ENCODE peak calls at places on chromosomes 13 and 19, in six cellular contexts. Q is HFF-Myc; E is CD4-positive, alpha-beta T cell; J is tibial artery; U is Calu3; F is hepatocyte. P is an unnamed sample.

GRCh38 chr19:21758296-21758695 is 9.1 kb downstream of the ZNF100 start:
- DNase-seq in Q (no peak), E (no peak), J (no peak), U (no peak), F (no peak), P (no peak)

GRCh38 chr13:83449666-83450395 is 432.4 kb downstream of the SLITRK1 start:
- DNase-seq in Q (no peak), E (no peak), J (no peak), U (no peak), F (no peak), P (no peak)

GRCh38 chr13:31972453-31972852 is 59.1 kb upstream of the FRY start:
- DNase-seq in Q (no peak), E (no peak), J (no peak), U (no peak), F (no peak), P (no peak)

GRCh38 chr19:6639439-6639838 is 30.5 kb downstream of the TNFSF14 start:
- DNase-seq in Q (no peak), E (no peak), J (no peak), U (no peak), F (no peak), P (no peak)

GRCh38 chr13:94305033-94305432 is 174.4 kb downstream of the DCT start:
- DNase-seq in Q (no peak), E (no peak), J (no peak), U (no peak), F (no peak), P (no peak)

GRCh38 chr19:47071731-47072130 is 23.3 kb upstream of the TMEM160 start:
- DNase-seq in Q (no peak), E (no peak), J (no peak), U (no peak), F (no peak), P (no peak)

GRCh38 chr19:42132851-42133528 is 744 bp upstream of the POU2F2 start:
- DNase-seq in Q (no peak), E (peak), J (peak), U (peak), F (peak), P (peak)

GRCh38 chr19:307111-307531 is 15.9 kb upstream of the PLPP2 start:
- DNase-seq in Q (no peak), E (no peak), J (no peak), U (no peak), F (no peak), P (no peak)

GRCh38 chr13:112250788-112251445 is 125.2 kb upstream of the SPACA7 start:
- DNase-seq in Q (no peak), E (no peak), J (peak), U (no peak), F (no peak), P (no peak)

GRCh38 chr19:12952488-12953455 is 4.3 kb downstream of the GADD45GIP1 start:
- DNase-seq in Q (no peak), E (no peak), J (no peak), U (no peak), F (no peak), P (no peak)

GRCh38 chr13:113061796-113062425 is 43.7 kb upstream of the F7 start:
- DNase-seq in Q (no peak), E (no peak), J (no peak), U (no peak), F (no peak), P (no peak)

GRCh38 chr19:53612762-53613526 is 18.9 kb upstream of the DPRX start:
- DNase-seq in Q (no peak), E (no peak), J (no peak), U (no peak), F (peak), P (no peak)

GRCh38 chr19:51687791-51688664 is 5.1 kb upstream of the SPACA6 start:
- DNase-seq in Q (no peak), E (no peak), J (peak), U (peak), F (peak), P (no peak)

GRCh38 chr13:52599037-52599852 is 43.0 kb upstream of the HNRNPA1L2 start:
- DNase-seq in Q (no peak), E (no peak), J (no peak), U (no peak), F (no peak), P (no peak)

GRCh38 chr13:62931901-62932883 is 1516.5 kb upstream of the PCDH20 start:
- DNase-seq in Q (no peak), E (no peak), J (no peak), U (no peak), F (no peak), P (no peak)

GRCh38 chr19:33280351-33280921 is 21.9 kb downstream of the CEBPA start:
- DNase-seq in Q (no peak), E (no peak), J (no peak), U (no peak), F (no peak), P (no peak)

GRCh38 chr13:39418424-39418823 is 184.6 kb downstream of the LHFPL6 start:
- DNase-seq in Q (no peak), E (no peak), J (no peak), U (no peak), F (no peak), P (no peak)

GRCh38 chr13:51225034-51225433 is 2.8 kb downstream of the FAM124A start:
- DNase-seq in Q (no peak), E (no peak), J (no peak), U (no peak), F (no peak), P (no peak)

GRCh38 chr19:38975214-38975860 is at the start of gene FBXO17:
- DNase-seq in Q (no peak), E (no peak), J (peak), U (peak), F (peak), P (no peak)

GRCh38 chr13:40558656-40559055 is 107.8 kb downstream of the FOXO1 start:
- DNase-seq in Q (no peak), E (no peak), J (no peak), U (no peak), F (no peak), P (no peak)

DNA sequence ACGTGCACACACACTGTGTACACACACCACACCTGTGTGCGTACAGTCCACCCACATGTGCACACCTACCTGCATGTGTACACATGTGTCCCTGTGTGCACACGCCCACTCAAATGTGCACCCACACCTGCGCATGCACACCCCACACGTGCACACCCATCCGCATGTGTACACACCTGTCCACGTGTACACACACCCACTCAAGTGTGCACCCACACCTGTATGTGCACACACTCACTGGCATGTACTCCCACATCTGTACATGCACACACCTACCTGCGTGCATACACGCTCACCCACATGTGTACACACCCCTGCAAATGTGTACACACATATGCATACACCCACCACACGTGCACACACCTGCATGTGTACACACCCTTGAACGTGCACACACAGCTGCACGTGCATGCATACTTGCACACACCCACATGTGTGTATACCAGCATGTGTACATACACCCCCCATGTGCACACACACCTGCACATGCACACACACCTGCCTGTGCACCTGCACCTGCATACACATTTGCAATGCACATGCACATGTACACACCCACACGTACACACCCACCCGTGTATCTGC is 10.6 kb downstream of the PKN1 start:
- DNase-seq in Q (no peak), E (no peak), J (no peak), U (no peak), F (no peak), P (no peak)
- TF ChIP-seq CTCF in Q (no peak), E (no peak), J (no peak), U (no peak), F (no peak), P (no peak)

DNA sequence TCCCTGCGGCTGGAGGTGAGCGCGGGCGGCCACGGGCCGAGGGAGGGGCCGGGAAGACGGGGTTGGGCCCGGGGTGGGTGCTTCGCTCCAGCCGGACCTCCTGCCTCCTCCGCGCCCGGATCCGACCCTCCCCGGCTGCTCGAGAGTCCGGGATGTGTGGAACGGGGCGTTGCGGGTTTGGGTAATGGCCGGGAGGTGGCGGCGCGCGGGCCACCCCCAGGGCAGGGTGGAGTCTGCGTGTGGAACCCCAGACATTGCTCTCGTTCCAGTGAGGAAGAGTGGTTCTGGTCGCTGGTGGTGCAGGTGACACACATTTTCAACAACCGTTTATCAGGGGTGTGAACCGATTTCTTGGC is 38.8 kb downstream of the ARHGEF7 start:
- DNase-seq in Q (no peak), E (peak), J (peak), U (peak), F (no peak), P (no peak)
- TF ChIP-seq CTCF in Q (peak), E (peak), J (no peak), U (no peak), F (peak), P (no peak)

DNA sequence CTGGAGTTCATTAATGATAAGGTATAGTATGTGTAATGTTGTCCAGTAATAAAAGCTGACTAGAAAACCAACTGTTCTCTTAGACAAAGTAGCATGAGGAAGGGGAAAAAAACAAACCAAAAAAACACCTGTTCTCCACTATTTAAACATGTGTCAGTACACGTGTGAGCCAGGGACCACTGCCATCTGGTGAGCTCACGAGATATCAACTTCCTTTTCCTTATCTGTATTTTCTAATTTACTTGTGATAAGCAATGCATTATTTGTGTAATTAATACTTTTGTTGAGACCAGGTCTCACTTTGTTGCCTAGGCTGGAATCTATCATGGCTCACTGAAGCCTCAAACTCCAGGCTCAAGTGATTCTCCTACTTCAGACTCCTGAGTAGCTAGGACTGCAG is 4.3 kb upstream of the SIX5 start:
- DNase-seq in Q (no peak), E (no peak), J (no peak), U (no peak), F (no peak), P (no peak)
- TF ChIP-seq CTCF in Q (no peak), E (no peak), J (no peak), U (no peak), F (no peak), P (no peak)

DNA sequence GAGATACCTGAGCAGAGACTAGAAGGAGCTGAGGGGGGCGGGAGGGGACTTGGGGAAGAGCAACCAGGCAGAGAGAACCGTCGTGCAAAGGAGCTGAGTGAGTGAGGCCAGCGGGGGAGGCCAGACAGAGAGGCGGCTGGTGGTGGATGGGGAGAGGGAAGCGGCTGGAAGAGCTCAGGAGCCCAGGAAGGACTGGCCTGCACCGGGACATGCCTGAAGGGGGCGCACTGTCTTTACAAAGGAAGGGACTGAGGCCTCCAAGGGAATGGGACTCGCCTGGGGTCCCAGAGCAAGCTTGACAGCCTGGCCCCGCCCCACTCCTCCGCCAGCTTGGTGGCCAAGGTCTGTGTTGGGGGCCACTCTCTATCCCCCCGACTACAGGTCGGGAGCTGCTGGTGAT is 14.9 kb downstream of the ONECUT3 start:
- DNase-seq in Q (no peak), E (no peak), J (no peak), U (no peak), F (no peak), P (no peak)
- TF ChIP-seq CTCF in Q (peak), E (no peak), J (no peak), U (no peak), F (no peak), P (no peak)

DNA sequence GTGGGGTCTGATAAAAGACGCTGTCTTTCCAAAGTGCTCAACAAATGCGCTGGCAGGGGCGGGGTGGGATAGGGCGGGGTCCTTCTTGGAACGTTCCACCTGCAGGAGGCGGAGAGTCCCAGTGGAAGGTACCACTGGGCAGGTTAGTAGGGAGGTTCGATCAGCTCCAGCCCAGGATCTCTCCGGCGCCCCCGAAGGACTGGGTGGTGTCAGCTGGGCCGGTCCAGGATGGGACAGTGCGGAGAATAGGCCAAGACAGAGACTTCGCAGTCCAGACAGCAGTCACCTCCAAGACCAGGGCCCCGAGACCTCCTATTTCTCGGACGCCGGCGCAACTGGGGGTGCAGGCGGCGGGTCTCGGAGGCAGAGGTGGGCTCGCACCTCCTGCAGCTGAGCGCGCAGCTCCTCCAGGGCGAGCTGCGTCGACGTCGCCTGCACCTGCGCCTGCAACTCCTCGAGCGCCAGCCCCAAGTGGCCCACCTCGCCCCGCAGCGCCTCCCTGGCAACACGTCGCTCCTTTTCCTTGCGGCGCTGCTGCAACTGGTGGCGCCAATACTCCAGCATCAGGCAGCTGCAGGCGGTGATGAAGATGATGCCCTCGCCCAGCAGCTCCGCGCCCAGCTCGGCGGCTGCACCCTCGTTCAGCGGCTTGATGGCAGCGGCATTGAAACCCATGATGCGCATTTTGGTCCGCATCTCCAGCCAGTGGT is 21.6 kb downstream of the VASP start:
- DNase-seq in Q (no peak), E (peak), J (no peak), U (peak), F (peak), P (no peak)
- TF ChIP-seq CTCF in Q (no peak), E (no peak), J (no peak), U (no peak), F (peak), P (no peak)

DNA sequence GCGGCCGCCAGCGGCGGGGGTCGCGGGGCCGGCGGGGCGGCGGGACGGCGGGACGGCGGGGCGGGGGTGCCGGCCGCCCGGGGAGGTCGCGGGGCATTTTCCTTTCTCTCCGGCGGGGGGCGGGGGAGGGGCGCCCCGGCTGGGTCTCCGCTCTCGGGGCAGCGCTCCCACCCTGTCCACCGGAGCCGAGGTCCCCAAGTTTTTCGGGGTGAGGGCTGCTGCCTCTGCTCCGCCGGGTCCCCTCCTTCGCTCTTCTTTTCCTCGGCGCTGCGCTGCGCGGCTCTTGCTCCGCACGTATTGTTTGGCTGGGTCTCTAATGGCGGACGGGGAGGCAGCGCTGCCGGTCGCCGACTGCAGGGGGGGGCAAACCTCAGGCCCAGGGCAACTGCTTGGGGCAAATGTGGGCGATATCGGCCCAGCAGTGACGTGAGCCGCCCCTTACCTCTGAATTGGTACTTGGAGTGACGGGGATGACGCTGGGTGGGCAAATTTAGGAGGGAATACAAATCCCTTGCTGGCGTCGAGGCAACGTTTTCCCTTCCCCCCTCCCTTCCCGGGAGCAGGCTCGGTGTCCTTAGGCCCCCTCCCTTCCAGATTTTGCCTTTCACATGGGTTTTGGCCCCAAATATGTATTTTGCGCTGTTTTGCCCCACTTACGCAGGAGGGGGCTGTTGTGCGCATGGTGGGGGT is 759 bp downstream of the ZMYM2 start:
- DNase-seq in Q (no peak), E (peak), J (peak), U (peak), F (peak), P (peak)
- TF ChIP-seq CTCF in Q (no peak), E (no peak), J (peak), U (peak), F (no peak), P (no peak)

GRCh38 chr13:114110091-114110829 is 22.2 kb downstream of the RASA3 start:
- DNase-seq in Q (no peak), E (peak), J (peak), U (no peak), F (no peak), P (peak)
- TF ChIP-seq CTCF in Q (no peak), E (peak), J (no peak), U (no peak), F (no peak), P (no peak)

DNA sequence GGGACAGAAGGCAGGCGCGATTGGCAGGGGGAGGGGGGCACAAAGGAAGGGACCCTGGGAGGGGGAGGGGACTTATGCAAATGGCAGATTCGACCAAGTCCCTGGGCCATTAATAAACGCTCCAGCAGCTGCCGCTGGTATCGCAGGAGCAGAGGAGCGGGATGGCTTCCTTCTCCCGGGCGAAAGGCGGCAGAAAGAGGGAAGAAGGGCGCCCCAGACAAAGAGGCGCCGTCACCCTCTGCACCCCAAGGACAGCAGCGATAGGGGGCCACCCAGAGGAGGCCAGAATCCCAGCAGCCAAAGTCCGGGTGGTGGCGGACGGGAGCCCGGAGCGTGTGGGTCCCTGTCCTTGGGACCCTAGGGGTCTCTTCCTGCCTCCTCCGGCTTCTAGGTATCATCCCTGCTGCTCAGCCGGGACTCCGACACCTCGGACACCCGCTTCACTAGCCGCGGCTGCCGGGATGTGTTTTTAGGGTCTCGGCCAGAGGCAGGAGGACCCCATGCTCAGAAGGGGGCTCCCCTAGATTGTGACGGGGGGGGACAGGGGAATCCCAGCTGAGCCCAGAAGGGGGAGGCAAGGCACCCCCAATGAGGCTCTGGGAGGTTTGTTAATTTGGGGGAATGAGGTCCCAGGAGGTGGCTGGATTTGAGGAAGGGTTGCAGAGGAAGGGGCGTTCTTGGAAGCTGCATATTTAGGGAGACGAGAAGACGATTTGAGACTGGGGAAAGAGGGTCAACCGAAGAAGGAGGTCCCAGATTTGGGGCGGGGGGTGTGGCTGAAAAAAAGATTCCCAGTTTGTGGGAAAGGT is 1.7 kb downstream of the PTPRS start:
- DNase-seq in Q (no peak), E (no peak), J (no peak), U (no peak), F (peak), P (no peak)
- TF ChIP-seq CTCF in Q (no peak), E (no peak), J (no peak), U (no peak), F (no peak), P (no peak)

GRCh38 chr13:71033026-71033425 is 834.0 kb downstream of the DACH1 start:
- DNase-seq in Q (no peak), E (no peak), J (no peak), U (no peak), F (no peak), P (no peak)
- TF ChIP-seq CTCF in Q (no peak), E (no peak), J (no peak), U (no peak), F (no peak), P (no peak)